ENCODE peak calls at places on chromosomes 16 and 17, in seven cellular contexts. P is MM.1S, Z is brain microvascular endothelial cell, T is thoracic aorta, A is stomach, J is left ventricle myocardium inferior, H is tibial nerve. S is an unnamed sample.

GRCh38 chr16:67396159-67396774 is 3.0 kb upstream of the TPPP3 start:
- DNase-seq in P (peak; percentile 47), J (peak; percentile 79), Z (peak; percentile 90), A (peak; percentile 84), H (peak; percentile 55), T (peak; percentile 58), S (peak; percentile 53)

GRCh38 chr16:3131755-3132377 is 3.0 kb upstream of the ZNF213 start:
- DNase-seq in Z (peak; percentile 28), A (peak; percentile 48), P (peak; percentile 46), H (no peak), J (no peak), T (no peak), S (no peak)

GRCh38 chr17:10156579-10157488 is 41.6 kb downstream of the GAS7 start:
- DNase-seq in T (no peak), Z (no peak), A (peak; percentile 30), J (peak; percentile 47), P (no peak), H (peak; percentile 26), S (no peak)

GRCh38 chr17:2323629-2324314 is 12.5 kb downstream of the TSR1 start:
- DNase-seq in A (no peak), H (no peak), Z (no peak), T (no peak), P (no peak), J (no peak), S (no peak)

GRCh38 chr16:50859628-50860360 is 117.9 kb downstream of the CYLD start:
- DNase-seq in P (no peak), Z (no peak), J (no peak), T (no peak), H (no peak), A (no peak), S (no peak)

GRCh38 chr17:79789943-79790804 is 6.7 kb downstream of the CBX8 start:
- DNase-seq in P (no peak), H (no peak), T (no peak), J (no peak), A (no peak), Z (no peak), S (no peak)

GRCh38 chr17:77140878-77141767 is at the start of gene SEC14L1:
- DNase-seq in J (peak; percentile 23), A (peak; percentile 49), H (peak; percentile 27), T (no peak), P (peak; percentile 66), Z (no peak), S (no peak)

GRCh38 chr16:66562986-66563385 is 3.3 kb upstream of the CMTM1 start:
- DNase-seq in P (no peak), T (no peak), J (no peak), H (no peak), A (no peak), Z (no peak), S (no peak)

GRCh38 chr17:58351710-58352017 is 337 bp downstream of the SUPT4H1 start:
- DNase-seq in P (no peak), J (no peak), H (no peak), A (no peak), Z (no peak), T (no peak), S (no peak)

GRCh38 chr17:63113167-63113566 is 147.1 kb downstream of the TANC2 start:
- DNase-seq in J (no peak), T (no peak), H (no peak), A (no peak), P (no peak), Z (no peak), S (no peak)

GRCh38 chr16:17633146-17633966 is 162.6 kb upstream of the XYLT1 start:
- DNase-seq in Z (no peak), P (no peak), A (no peak), J (no peak), H (no peak), T (no peak), S (no peak)

GRCh38 chr17:1899403-1900000 is 69.7 kb downstream of the RPA1 start:
- DNase-seq in T (no peak), H (no peak), J (no peak), A (no peak), Z (no peak), P (no peak), S (no peak)

GRCh38 chr16:56005958-56006357 is 130.8 kb upstream of the CES5A start:
- DNase-seq in H (no peak), P (no peak), Z (no peak), A (no peak), T (no peak), J (no peak), S (no peak)
- H3K27me3 ChIP-seq in H (no peaks in the 10 kb centered on the region), P (no peaks in the 10 kb centered on the region), Z (no peaks in the 10 kb centered on the region), A (peaks cover 4% of the 10 kb centered on the region), T (no peaks in the 10 kb centered on the region), J (no peaks in the 10 kb centered on the region), S (no peaks in the 10 kb centered on the region)

GRCh38 chr17:29510953-29511352 is 55.9 kb downstream of the ABHD15 start:
- DNase-seq in P (no peak), A (no peak), Z (no peak), T (no peak), H (no peak), J (no peak), S (no peak)

GRCh38 chr17:29504711-29505110 is 62.1 kb downstream of the ABHD15 start:
- DNase-seq in J (no peak), Z (no peak), H (no peak), T (no peak), A (no peak), P (no peak), S (no peak)

GRCh38 chr17:29505826-29506225 is 61.0 kb downstream of the ABHD15 start:
- DNase-seq in Z (no peak), P (no peak), T (no peak), H (no peak), J (no peak), A (no peak), S (no peak)
- H3K4me3 ChIP-seq in Z (no peak overlapping the region), P (no peak overlapping the region), T (no peak overlapping the region), H (no peak overlapping the region), J (no peak overlapping the region), A (no peak overlapping the region), S (no peak overlapping the region)

GRCh38 chr17:74646231-74646630 is 22.7 kb upstream of the CD300E start:
- DNase-seq in Z (peak; percentile 2), A (no peak), J (no peak), T (no peak), H (no peak), P (peak; percentile 42), S (no peak)
- TF ChIP-seq CTCF in Z (peak; percentile 7), A (no peak), J (no peak), T (no peak), H (no peak), P (peak; percentile 69), S (no peak)

DNA sequence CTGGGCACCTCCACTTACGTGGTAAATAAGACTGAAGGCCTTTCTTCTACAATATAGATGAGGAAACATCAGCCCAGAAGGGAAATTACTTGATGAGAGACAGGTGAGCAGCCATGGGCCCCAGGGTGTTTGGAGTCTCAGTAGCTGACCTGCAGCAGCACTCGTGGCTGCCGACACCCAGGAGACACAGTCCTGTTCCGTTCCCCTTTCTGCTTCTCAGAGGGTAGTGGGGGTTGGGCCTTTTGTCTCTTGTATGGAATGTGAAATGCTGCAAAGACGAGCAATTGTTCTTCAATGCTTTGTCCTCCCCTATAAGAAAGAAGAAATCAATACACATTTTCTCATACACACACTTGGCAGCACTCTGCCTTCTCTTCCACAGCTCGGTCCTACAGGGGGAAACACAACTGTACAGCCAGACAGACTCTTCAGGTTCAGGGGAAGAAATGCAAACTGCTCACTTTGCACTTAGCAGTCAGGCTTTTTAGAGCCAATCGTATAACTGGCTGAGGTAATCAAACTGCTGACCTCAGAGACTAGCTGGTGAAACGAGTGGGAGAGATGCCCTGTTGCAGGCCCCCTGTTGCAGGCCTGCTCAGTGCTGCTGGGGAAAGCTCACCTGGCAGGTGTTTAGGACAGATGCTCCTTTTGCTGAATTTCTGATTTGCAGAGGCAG is 96.7 kb downstream of the AATF start:
- DNase-seq in J (no peak), Z (no peak), P (no peak), H (no peak), A (no peak), T (no peak), S (no peak)
- H3K27me3 ChIP-seq in J (no peaks in the 10 kb centered on the region), Z (no peaks in the 10 kb centered on the region), P (no peaks in the 10 kb centered on the region), H (no peaks in the 10 kb centered on the region), A (no peaks in the 10 kb centered on the region), T (no peaks in the 10 kb centered on the region), S (no peaks in the 10 kb centered on the region)

GRCh38 chr17:80845863-80846671 is 145.6 kb upstream of the CHMP6 start:
- DNase-seq in J (no peak), A (no peak), Z (no peak), H (no peak), T (no peak), P (peak; percentile 94), S (no peak)

GRCh38 chr17:80849119-80849518 is 142.5 kb upstream of the CHMP6 start:
- DNase-seq in Z (no peak), T (no peak), H (no peak), A (no peak), J (no peak), P (no peak), S (no peak)

GRCh38 chr17:80846932-80847331 is 144.7 kb upstream of the CHMP6 start:
- DNase-seq in H (no peak), Z (no peak), P (no peak), A (no peak), T (no peak), J (no peak), S (no peak)

GRCh38 chr17:80848449-80849102 is 143.1 kb upstream of the CHMP6 start:
- DNase-seq in Z (no peak), H (no peak), T (no peak), A (no peak), J (no peak), P (no peak), S (no peak)

GRCh38 chr17:80847506-80848230 is 144.0 kb upstream of the CHMP6 start:
- DNase-seq in J (no peak), H (no peak), P (no peak), A (no peak), T (no peak), Z (no peak), S (no peak)
- H3K4me3 ChIP-seq in J (no peak overlapping the region), H (no peak overlapping the region), P (no peak overlapping the region), A (no peak overlapping the region), T (no peak overlapping the region), Z (no peak overlapping the region), S (no peak overlapping the region)

GRCh38 chr16:85642762-85643281 is 29.7 kb downstream of the GSE1 start:
- DNase-seq in P (no peak), Z (no peak), J (no peak), H (no peak), A (no peak), T (no peak), S (no peak)

GRCh38 chr16:85643631-85644030 is 30.5 kb downstream of the GSE1 start:
- DNase-seq in T (no peak), Z (no peak), H (no peak), P (no peak), A (peak; percentile 36), J (no peak), S (no peak)

GRCh38 chr16:85646358-85646907 is 33.3 kb downstream of the GSE1 start:
- DNase-seq in J (no peak), A (no peak), Z (no peak), T (no peak), H (no peak), P (no peak), S (no peak)

GRCh38 chr16:85645021-85645589 is 32.0 kb downstream of the GSE1 start:
- DNase-seq in Z (no peak), J (no peak), A (peak; percentile 55), T (no peak), P (no peak), H (no peak), S (no peak)

GRCh38 chr16:85644093-85644712 is 31.1 kb downstream of the GSE1 start:
- DNase-seq in A (no peak), Z (no peak), P (no peak), T (no peak), H (no peak), J (no peak), S (no peak)
- TF ChIP-seq CTCF in A (no peak), Z (no peak), P (no peak), T (no peak), H (no peak), J (no peak), S (no peak)

S was measured in BJ.